ENCODE peak calls at places on chromosomes 12 and 14, in ten cellular contexts. K, Y, M, X, L, Q, C, V, U and P are unnamed samples. For H3K4me1, the result is how much of the 10 kb centered on the place peaks cover.

GRCh38 chr12:53508534-53509199 is 1.4 kb upstream of the NPFF start:
- DNase-seq in K (peak), Y (peak), M (peak), X (peak), L (peak), Q (peak), C (peak), V (peak), U (peak), P (peak)

GRCh38 chr14:69693145-69693544 is 73.8 kb upstream of the SRSF5 start:
- DNase-seq in K (no peak), Y (no peak), M (no peak), X (no peak), L (peak), Q (no peak), C (peak), V (no peak), U (no peak), P (no peak)

GRCh38 chr12:112900298-112901145 is 6.2 kb upstream of the OAS1 start:
- DNase-seq in K (peak), Y (peak), M (no peak), X (peak), L (peak), Q (no peak), C (peak), V (peak), U (no peak), P (no peak)

GRCh38 chr12:59149995-59150642 is 229.8 kb upstream of the LRIG3 start:
- DNase-seq in K (peak), Y (peak), M (peak), X (peak), L (peak), Q (no peak), C (peak), V (no peak), U (no peak), P (no peak)

GRCh38 chr12:14138495-14138894 is 157.1 kb upstream of the GRIN2B start:
- DNase-seq in K (no peak), Y (peak), M (no peak), X (peak), L (no peak), Q (no peak), C (peak), V (no peak), U (no peak), P (no peak)

GRCh38 chr12:7092229-7092985 is at the start of gene C1R:
- DNase-seq in K (peak), Y (peak), M (peak), X (peak), L (peak), Q (peak), C (peak), V (peak), U (peak), P (peak)

GRCh38 chr12:46214668-46215429 is 54.0 kb downstream of the SLC38A1 start:
- DNase-seq in K (peak), Y (no peak), M (no peak), X (no peak), L (no peak), Q (no peak), C (no peak), V (peak), U (no peak), P (no peak)

GRCh38 chr14:74089251-74090020 is 4.7 kb downstream of the LIN52 start:
- DNase-seq in K (no peak), Y (no peak), M (no peak), X (no peak), L (no peak), Q (no peak), C (no peak), V (no peak), U (no peak), P (no peak)

GRCh38 chr12:1422604-1423315 is 171.6 kb downstream of the FBXL14 start:
- DNase-seq in K (no peak), Y (no peak), M (no peak), X (no peak), L (no peak), Q (no peak), C (no peak), V (no peak), U (no peak), P (no peak)

GRCh38 chr14:67835596-67835995 is 16.0 kb downstream of the RAD51B start:
- DNase-seq in K (no peak), Y (no peak), M (no peak), X (no peak), L (no peak), Q (no peak), C (no peak), V (no peak), U (no peak), P (no peak)

GRCh38 chr14:66056926-66057552 is 429.1 kb upstream of the CCDC196 start:
- DNase-seq in K (peak), Y (no peak), M (no peak), X (no peak), L (no peak), Q (no peak), C (no peak), V (no peak), U (no peak), P (no peak)

GRCh38 chr12:77591959-77592358 is 238.7 kb upstream of the NAV3 start:
- DNase-seq in K (peak), Y (peak), M (no peak), X (peak), L (peak), Q (no peak), C (no peak), V (no peak), U (no peak), P (no peak)

GRCh38 chr14:35993512-35993960 is 167.4 kb downstream of the BRMS1L start:
- DNase-seq in K (no peak), Y (peak), M (no peak), X (no peak), L (no peak), Q (no peak), C (peak), V (no peak), U (no peak), P (no peak)
- H3K27ac ChIP-seq in K (no peak), Y (no peak), M (no peak), X (no peak), L (no peak), Q (no peak), C (peak), V (no peak), U (no peak), P (no peak)

GRCh38 chr14:94113073-94113472 is 2.5 kb downstream of the IFI27 start:
- DNase-seq in K (no peak), Y (no peak), M (no peak), X (no peak), L (no peak), Q (no peak), C (no peak), V (no peak), U (no peak), P (no peak)

GRCh38 chr14:94112513-94113060 is 2.1 kb downstream of the IFI27 start:
- DNase-seq in K (no peak), Y (no peak), M (no peak), X (no peak), L (no peak), Q (no peak), C (peak), V (no peak), U (no peak), P (no peak)

GRCh38 chr14:94111276-94112095 is 950 bp downstream of the IFI27 start:
- DNase-seq in K (no peak), Y (no peak), M (no peak), X (no peak), L (no peak), Q (no peak), C (no peak), V (no peak), U (no peak), P (no peak)

GRCh38 chr14:94109915-94110250 is 653 bp upstream of the IFI27 start:
- DNase-seq in K (no peak), Y (no peak), M (no peak), X (no peak), L (no peak), Q (no peak), C (no peak), V (no peak), U (no peak), P (no peak)

GRCh38 chr14:94110552-94111181 is at the start of gene IFI27:
- DNase-seq in K (peak), Y (no peak), M (no peak), X (no peak), L (no peak), Q (no peak), C (no peak), V (no peak), U (peak), P (peak)
- H3K4me3 ChIP-seq in K (peak), Y (no peak), M (peak), X (no peak), L (no peak), Q (peak), C (no peak), V (no peak), U (peak), P (peak)

GRCh38 chr12:124401563-124402180 is 106.8 kb downstream of the RFLNA start:
- DNase-seq in K (no peak), Y (no peak), M (no peak), X (no peak), L (no peak), Q (no peak), C (no peak), V (no peak), U (no peak), P (no peak)

GRCh38 chr12:124400124-124400523 is 105.2 kb downstream of the RFLNA start:
- DNase-seq in K (no peak), Y (no peak), M (no peak), X (no peak), L (no peak), Q (no peak), C (no peak), V (no peak), U (no peak), P (no peak)

GRCh38 chr12:124397807-124398577 is 103.1 kb downstream of the RFLNA start:
- DNase-seq in K (peak), Y (no peak), M (peak), X (no peak), L (peak), Q (no peak), C (no peak), V (no peak), U (no peak), P (peak)

GRCh38 chr12:124398578-124399227 is 103.8 kb downstream of the RFLNA start:
- DNase-seq in K (peak), Y (no peak), M (no peak), X (no peak), L (peak), Q (no peak), C (no peak), V (no peak), U (peak), P (no peak)

GRCh38 chr12:124399622-124400021 is 104.7 kb downstream of the RFLNA start:
- DNase-seq in K (peak), Y (peak), M (no peak), X (peak), L (no peak), Q (no peak), C (peak), V (no peak), U (no peak), P (no peak)
- H3K4me1 ChIP-seq in K (under half), Y (under half), M (under half), X (under half), L (under half), Q (under half), C (under half), V (under half), U (half or more), P (under half)

GRCh38 chr12:132069336-132069985 is 74.7 kb downstream of the DDX51 start:
- DNase-seq in K (no peak), Y (no peak), M (no peak), X (no peak), L (no peak), Q (no peak), C (no peak), V (no peak), U (no peak), P (no peak)
- H3K27ac ChIP-seq in K (no peak), Y (no peak), M (no peak), X (no peak), L (no peak), Q (no peak), C (peak), V (no peak), U (no peak), P (no peak)

DNA sequence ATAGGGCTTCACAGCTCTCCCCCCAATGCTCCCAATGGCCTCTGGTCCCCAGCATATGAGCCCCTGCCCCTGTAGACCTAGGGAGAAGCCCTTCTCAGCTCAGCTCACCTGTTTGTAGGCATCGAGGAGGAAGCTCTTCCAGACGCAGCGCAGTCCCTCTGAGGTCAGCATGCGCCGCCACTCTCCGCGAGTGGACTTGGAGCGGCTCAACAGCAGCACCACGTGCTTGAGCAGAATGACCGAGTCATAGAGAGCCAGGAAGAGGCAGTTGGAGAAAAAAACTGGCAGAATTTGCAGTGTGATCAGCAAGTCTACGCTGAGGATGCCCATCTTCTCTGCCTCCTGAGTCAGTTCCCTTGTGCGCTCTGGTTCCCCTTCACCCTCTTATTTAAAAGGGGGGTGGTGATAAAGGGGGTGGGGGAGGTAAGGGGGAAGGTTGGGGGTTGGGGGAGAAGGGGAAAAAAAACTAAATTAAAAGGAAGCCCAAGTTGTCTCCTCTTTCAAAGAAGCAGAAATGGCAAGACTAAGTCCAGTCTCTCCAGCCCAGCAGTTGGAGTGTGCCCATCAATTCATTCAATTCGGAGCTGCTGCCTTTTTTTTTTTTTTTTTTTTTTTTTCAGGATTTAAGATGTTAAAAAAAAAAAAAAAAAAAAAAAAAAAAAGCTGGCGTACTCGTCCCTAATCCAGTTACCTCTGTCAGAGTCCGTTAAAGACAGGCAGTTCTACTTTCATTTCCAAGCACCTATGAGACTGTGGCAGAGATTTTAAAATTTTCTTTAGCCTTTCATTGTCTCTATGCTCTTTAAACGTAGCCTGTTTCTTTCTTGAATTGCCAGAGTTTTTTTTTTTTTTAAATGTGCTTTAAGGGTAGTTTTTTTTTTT is at the start of gene DIO2:
- DNase-seq in K (no peak), Y (peak), M (peak), X (peak), L (peak), Q (no peak), C (no peak), V (no peak), U (peak), P (no peak)
- H3K4me3 ChIP-seq in K (no peak), Y (peak), M (no peak), X (no peak), L (no peak), Q (peak), C (peak), V (no peak), U (peak), P (no peak)

GRCh38 chr14:93015505-93015904 is 92.6 kb downstream of the CHGA start:
- DNase-seq in K (no peak), Y (no peak), M (no peak), X (no peak), L (no peak), Q (no peak), C (no peak), V (no peak), U (no peak), P (no peak)
- H3K4me1 ChIP-seq in K (under half), Y (under half), M (under half), X (under half), L (under half), Q (under half), C (under half), V (under half), U (half or more), P (under half)

GRCh38 chr12:22435583-22435982 is 101.1 kb upstream of the ST8SIA1 start:
- DNase-seq in K (no peak), Y (no peak), M (no peak), X (no peak), L (no peak), Q (no peak), C (no peak), V (no peak), U (no peak), P (no peak)
- H3K27ac ChIP-seq in K (no peak), Y (no peak), M (no peak), X (no peak), L (no peak), Q (no peak), C (no peak), V (no peak), U (no peak), P (no peak)

DNA sequence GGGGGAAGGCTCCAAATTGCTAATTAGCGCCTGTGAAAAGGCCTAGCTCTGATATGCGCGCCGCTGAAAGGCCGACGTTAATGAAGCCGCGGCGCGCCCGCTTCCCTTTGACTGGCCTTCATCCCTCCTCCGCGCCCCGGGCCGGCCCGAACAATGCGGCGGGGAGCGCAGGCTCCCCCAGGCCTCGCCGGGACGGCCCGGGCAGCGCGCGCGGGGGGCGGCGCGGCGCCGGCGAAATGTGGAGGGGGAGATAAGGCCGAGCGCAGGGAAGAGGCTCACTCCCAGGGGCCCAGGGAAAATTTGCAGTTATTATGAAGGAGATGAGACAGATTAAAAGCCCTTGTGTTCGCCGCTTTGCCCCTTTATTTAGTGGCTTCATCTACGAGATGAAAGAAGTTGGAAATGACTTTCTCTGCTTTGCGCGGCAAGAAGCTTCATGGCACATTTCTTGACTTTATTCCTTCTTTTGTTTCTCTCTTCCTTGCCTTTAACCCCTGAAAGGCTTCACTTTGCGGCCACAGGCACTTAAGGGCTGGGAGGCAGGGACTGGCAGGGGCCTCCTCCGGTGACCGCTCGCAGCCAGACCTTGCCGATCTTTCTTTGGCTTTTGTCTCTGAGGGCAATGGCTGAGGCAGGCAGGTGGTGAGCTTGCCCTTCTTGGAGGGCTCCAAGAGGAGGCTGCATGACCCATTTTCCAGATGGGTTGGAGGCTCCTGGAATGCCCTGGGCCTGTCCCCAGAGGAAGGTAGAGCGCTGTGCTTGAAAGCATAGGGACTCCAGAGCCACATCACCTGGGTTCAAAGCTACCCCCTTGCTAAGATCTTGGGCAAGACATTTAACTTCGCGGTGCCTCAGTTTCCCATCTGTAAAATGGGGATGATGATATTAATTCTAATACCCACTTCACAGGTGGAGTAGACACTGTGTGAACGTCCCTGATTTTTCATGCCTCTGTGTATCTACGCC is 12.7 kb upstream of the GPATCH2L start:
- DNase-seq in K (no peak), Y (peak), M (no peak), X (peak), L (no peak), Q (no peak), C (no peak), V (no peak), U (no peak), P (no peak)
- H3K4me3 ChIP-seq in K (no peak), Y (peak), M (peak), X (no peak), L (no peak), Q (peak), C (no peak), V (no peak), U (peak), P (no peak)